ENCODE peak calls at places on chromosomes 5 and 9, in four cellular contexts. One of them, this sample, is unnamed.

GRCh38 chr5:64074533-64074932 is 91.1 kb upstream of the RNF180 start:
- DNase-seq in neuronal stem cell: peak
- DNase-seq in HepG2: peak
- DNase-seq in GM23248: peak
- DNase-seq in this sample: no peak

GRCh38 chr9:84716217-84716616 is 46.7 kb downstream of the NTRK2 start:
- DNase-seq in neuronal stem cell: no peak
- DNase-seq in GM23248: no peak
- DNase-seq in HepG2: no peak
- DNase-seq in this sample: no peak

GRCh38 chr5:87099246-87099914 is 168.3 kb upstream of the RASA1 start:
- DNase-seq in HepG2: no peak
- DNase-seq in GM23248: no peak
- DNase-seq in neuronal stem cell: no peak
- DNase-seq in this sample: no peak

GRCh38 chr9:130287736-130288135 is 22.2 kb downstream of the HMCN2 start:
- DNase-seq in neuronal stem cell: no peak
- DNase-seq in GM23248: no peak
- DNase-seq in HepG2: no peak
- DNase-seq in this sample: peak

GRCh38 chr5:2802693-2803365 is 51.4 kb upstream of the IRX2 start:
- DNase-seq in GM23248: no peak
- DNase-seq in HepG2: peak
- DNase-seq in neuronal stem cell: no peak
- DNase-seq in this sample: no peak

GRCh38 chr9:110093871-110094270 is 114.1 kb downstream of the C9orf152 start:
- DNase-seq in GM23248: no peak
- DNase-seq in HepG2: no peak
- DNase-seq in neuronal stem cell: no peak
- DNase-seq in this sample: no peak

GRCh38 chr5:124053340-124053739 is 541.4 kb downstream of the CSNK1G3 start:
- DNase-seq in neuronal stem cell: no peak
- DNase-seq in HepG2: no peak
- DNase-seq in GM23248: no peak
- DNase-seq in this sample: no peak

GRCh38 chr9:126700903-126701819 is 87.4 kb downstream of the LMX1B start:
- DNase-seq in neuronal stem cell: no peak
- DNase-seq in HepG2: no peak
- DNase-seq in GM23248: no peak
- DNase-seq in this sample: peak

GRCh38 chr5:38816083-38817030 is 29.5 kb upstream of the OSMR start:
- DNase-seq in HepG2: no peak
- DNase-seq in neuronal stem cell: no peak
- DNase-seq in GM23248: no peak
- DNase-seq in this sample: no peak

GRCh38 chr9:68446836-68447235 is 90.4 kb downstream of the PGM5 start:
- DNase-seq in HepG2: no peak
- DNase-seq in GM23248: no peak
- DNase-seq in neuronal stem cell: no peak
- DNase-seq in this sample: no peak

GRCh38 chr5:108650997-108651396 is 96.7 kb upstream of the FER start:
- DNase-seq in GM23248: peak
- DNase-seq in neuronal stem cell: no peak
- DNase-seq in HepG2: no peak
- DNase-seq in this sample: peak

GRCh38 chr9:76729116-76729515 is 35.1 kb upstream of the PCA3 start:
- DNase-seq in HepG2: no peak
- DNase-seq in neuronal stem cell: no peak
- DNase-seq in GM23248: no peak
- DNase-seq in this sample: no peak

GRCh38 chr5:2125163-2125900 is 242.6 kb upstream of the IRX4 start:
- DNase-seq in GM23248: no peak
- DNase-seq in neuronal stem cell: no peak
- DNase-seq in HepG2: no peak
- DNase-seq in this sample: no peak

GRCh38 chr5:132498686-132499271 is 8.2 kb upstream of the IRF1 start:
- DNase-seq in HepG2: no peak
- DNase-seq in GM23248: no peak
- DNase-seq in neuronal stem cell: no peak
- DNase-seq in this sample: no peak

GRCh38 chr9:121674952-121675351 is 23.5 kb downstream of the DAB2IP start:
- DNase-seq in neuronal stem cell: no peak
- DNase-seq in HepG2: no peak
- DNase-seq in GM23248: peak
- DNase-seq in this sample: peak

GRCh38 chr5:95241635-95242034 is 43.3 kb downstream of the MCTP1 start:
- DNase-seq in HepG2: no peak
- DNase-seq in neuronal stem cell: no peak
- DNase-seq in GM23248: no peak
- DNase-seq in this sample: no peak

GRCh38 chr5:58188287-58188651 is 271.6 kb downstream of the PLK2 start:
- DNase-seq in neuronal stem cell: no peak
- DNase-seq in GM23248: peak
- DNase-seq in HepG2: peak
- DNase-seq in this sample: no peak

GRCh38 chr5:4614088-4614487 is 526.0 kb upstream of the ADAMTS16 start:
- DNase-seq in HepG2: no peak
- DNase-seq in GM23248: no peak
- DNase-seq in neuronal stem cell: no peak
- DNase-seq in this sample: no peak

GRCh38 chr5:122403965-122404364 is 91.9 kb downstream of the SNCAIP start:
- DNase-seq in GM23248: no peak
- DNase-seq in HepG2: no peak
- DNase-seq in neuronal stem cell: no peak
- DNase-seq in this sample: no peak

GRCh38 chr5:99900302-99900811 is 634.8 kb upstream of the FAM174A start:
- DNase-seq in neuronal stem cell: no peak
- DNase-seq in HepG2: no peak
- DNase-seq in GM23248: peak
- DNase-seq in this sample: no peak

GRCh38 chr5:129243058-129243457 is 148.5 kb downstream of the ISOC1 start:
- DNase-seq in neuronal stem cell: no peak
- DNase-seq in GM23248: no peak
- DNase-seq in HepG2: no peak
- DNase-seq in this sample: no peak

GRCh38 chr5:53422539-53422938 is 57.9 kb upstream of the FST start:
- DNase-seq in GM23248: peak
- DNase-seq in HepG2: no peak
- DNase-seq in neuronal stem cell: no peak
- DNase-seq in this sample: no peak

GRCh38 chr5:140351609-140352334 is 5.4 kb upstream of the HBEGF start:
- DNase-seq in neuronal stem cell: peak
- DNase-seq in HepG2: peak
- DNase-seq in GM23248: peak
- DNase-seq in this sample: peak

GRCh38 chr5:9657819-9658218 is 27.7 kb upstream of the TAS2R1 start:
- DNase-seq in HepG2: no peak
- DNase-seq in neuronal stem cell: no peak
- DNase-seq in GM23248: no peak
- DNase-seq in this sample: no peak

GRCh38 chr9:72855890-72856523 is 96.8 kb downstream of the ALDH1A1 start:
- DNase-seq in neuronal stem cell: no peak
- DNase-seq in GM23248: no peak
- DNase-seq in HepG2: no peak
- DNase-seq in this sample: no peak

GRCh38 chr5:98175474-98175873 is 598.0 kb upstream of the RGMB start:
- DNase-seq in neuronal stem cell: no peak
- DNase-seq in HepG2: no peak
- DNase-seq in GM23248: no peak
- DNase-seq in this sample: no peak

GRCh38 chr5:176658817-176659216 is 11.5 kb downstream of the TSPAN17 start:
- DNase-seq in neuronal stem cell: no peak
- DNase-seq in HepG2: no peak
- DNase-seq in GM23248: peak
- DNase-seq in this sample: peak

GRCh38 chr9:93064392-93065124 is 6.1 kb downstream of the SUSD3 start:
- DNase-seq in GM23248: no peak
- DNase-seq in HepG2: no peak
- DNase-seq in neuronal stem cell: no peak
- DNase-seq in this sample: peak

GRCh38 chr5:33888582-33888981 is 3.2 kb downstream of the ADAMTS12 start:
- DNase-seq in GM23248: peak
- DNase-seq in HepG2: no peak
- DNase-seq in neuronal stem cell: no peak
- DNase-seq in this sample: no peak

GRCh38 chr5:42751044-42751443 is 5.6 kb upstream of the CCDC152 start:
- DNase-seq in neuronal stem cell: no peak
- DNase-seq in HepG2: no peak
- DNase-seq in GM23248: no peak
- DNase-seq in this sample: peak

DNA sequence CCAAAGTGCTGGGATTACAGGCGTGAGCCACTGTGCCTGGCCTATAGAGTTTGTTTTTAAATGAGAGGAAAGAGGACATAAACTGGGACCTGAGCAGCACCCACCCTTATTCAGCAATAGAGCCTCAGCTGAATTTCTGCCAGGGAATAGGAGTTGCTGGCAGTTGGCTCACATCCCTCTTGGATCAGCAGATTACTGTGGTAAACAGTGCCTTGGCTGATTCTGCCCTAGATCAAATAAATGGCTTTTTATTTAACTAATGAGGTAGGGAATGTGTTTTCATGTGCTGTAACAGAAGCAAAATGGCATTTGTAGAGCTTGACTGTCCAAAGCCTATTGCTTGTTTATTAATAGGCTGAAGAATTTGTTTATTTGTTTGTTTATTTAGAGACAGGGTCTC is 2.1 kb downstream of the ARHGEF37 start:
- DNase-seq in GM23248: peak
- DNase-seq in HepG2: no peak
- DNase-seq in neuronal stem cell: no peak
- DNase-seq in this sample: no peak
- H3K4me2 ChIP-seq in GM23248: no peak
- H3K4me2 ChIP-seq in HepG2: no peak
- H3K4me2 ChIP-seq in neuronal stem cell: no peak
- H3K4me2 ChIP-seq in this sample: no peak

DNA sequence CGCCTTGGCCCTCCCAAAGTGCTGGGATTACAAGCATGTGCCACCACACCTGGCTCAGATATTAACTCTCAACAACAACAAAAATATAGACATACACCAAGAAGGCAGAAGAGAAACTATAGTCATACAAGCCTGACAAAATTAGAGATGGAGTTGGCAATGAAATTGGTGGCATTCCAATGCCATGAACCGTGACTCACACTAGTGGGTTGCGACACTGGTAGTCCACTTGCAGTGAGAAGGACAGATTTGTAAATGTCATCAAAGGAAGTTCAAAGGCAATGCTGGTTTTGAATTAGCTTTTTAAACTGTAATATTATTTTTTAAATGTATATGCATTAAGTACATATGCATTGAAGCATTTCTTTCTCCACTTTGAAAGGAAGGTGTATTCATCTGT is 8.5 kb upstream of the DNAJC25 start:
- DNase-seq in neuronal stem cell: no peak
- DNase-seq in GM23248: peak
- DNase-seq in HepG2: peak
- DNase-seq in this sample: peak
- H3K4me2 ChIP-seq in neuronal stem cell: no peak
- H3K4me2 ChIP-seq in GM23248: no peak
- H3K4me2 ChIP-seq in HepG2: no peak
- H3K4me2 ChIP-seq in this sample: peak

GRCh38 chr5:73587923-73588322 is 22.4 kb downstream of the UTP15 start:
- DNase-seq in neuronal stem cell: no peak
- DNase-seq in HepG2: no peak
- DNase-seq in GM23248: no peak
- DNase-seq in this sample: no peak

GRCh38 chr5:73596705-73597328 is 29.2 kb upstream of the ARHGEF28 start:
- DNase-seq in GM23248: peak
- DNase-seq in HepG2: peak
- DNase-seq in neuronal stem cell: peak
- DNase-seq in this sample: no peak

GRCh38 chr5:73591102-73591695 is 25.7 kb downstream of the UTP15 start:
- DNase-seq in HepG2: peak
- DNase-seq in GM23248: peak
- DNase-seq in neuronal stem cell: peak
- DNase-seq in this sample: no peak

GRCh38 chr5:73591698-73592501 is 26.4 kb downstream of the UTP15 start:
- DNase-seq in neuronal stem cell: no peak
- DNase-seq in HepG2: no peak
- DNase-seq in GM23248: peak
- DNase-seq in this sample: no peak

DNA sequence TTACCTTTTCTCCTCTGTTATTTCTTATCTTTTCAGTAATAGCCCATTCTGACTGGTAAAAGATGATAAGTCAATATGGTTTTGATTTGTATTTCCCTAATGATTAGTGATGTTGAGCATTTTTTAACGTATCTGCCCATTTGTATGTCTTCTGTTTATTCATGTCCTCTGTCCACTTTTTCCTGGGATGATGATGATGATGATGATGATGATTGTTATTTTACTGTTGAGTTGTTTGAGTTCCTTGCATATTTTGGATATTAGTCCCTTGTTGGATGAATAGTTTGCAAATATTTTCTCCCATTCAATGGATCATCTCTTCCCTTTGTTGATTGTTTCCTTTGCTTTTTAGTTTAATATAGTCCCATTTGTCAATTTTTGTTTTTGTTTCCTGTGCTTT is 27.0 kb downstream of the UTP15 start:
- DNase-seq in GM23248: peak
- DNase-seq in HepG2: no peak
- DNase-seq in neuronal stem cell: no peak
- DNase-seq in this sample: no peak
- H3K4me2 ChIP-seq in GM23248: peak
- H3K4me2 ChIP-seq in HepG2: no peak
- H3K4me2 ChIP-seq in neuronal stem cell: no peak
- H3K4me2 ChIP-seq in this sample: no peak

GRCh38 chr9:135240871-135241311 is 153.4 kb downstream of the OLFM1 start:
- DNase-seq in neuronal stem cell: no peak
- DNase-seq in HepG2: no peak
- DNase-seq in GM23248: no peak
- DNase-seq in this sample: peak
- H3K4me2 ChIP-seq in neuronal stem cell: no peak
- H3K4me2 ChIP-seq in HepG2: no peak
- H3K4me2 ChIP-seq in GM23248: no peak
- H3K4me2 ChIP-seq in this sample: no peak

DNA sequence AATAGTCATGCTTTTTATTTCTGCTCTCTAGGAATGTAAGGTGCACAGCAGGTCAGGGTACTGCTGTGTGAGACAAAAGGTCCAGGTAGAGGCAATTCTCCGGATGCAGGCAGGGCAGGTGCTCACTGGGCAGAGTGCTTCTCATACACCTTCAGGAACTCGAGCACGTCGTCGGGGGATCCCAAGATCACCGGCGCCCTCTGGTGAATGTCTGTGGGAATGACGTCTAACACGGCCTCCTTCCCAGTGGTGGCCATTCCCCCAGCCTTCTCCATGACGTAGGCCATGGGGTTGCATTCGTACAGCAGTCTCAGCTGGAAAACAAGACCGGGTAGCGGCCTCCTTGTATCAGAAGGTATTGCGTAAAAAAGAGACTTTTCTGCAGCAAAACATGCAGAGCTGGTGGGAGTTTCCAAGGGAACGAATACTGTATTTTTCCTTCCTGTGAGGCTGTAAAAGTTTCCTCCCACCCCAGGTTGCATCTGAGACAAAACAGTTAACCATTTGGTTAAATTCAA is 9.7 kb upstream of the FBP2 start:
- DNase-seq in HepG2: peak
- DNase-seq in neuronal stem cell: peak
- DNase-seq in GM23248: peak
- DNase-seq in this sample: peak
- H3K4me2 ChIP-seq in HepG2: peak
- H3K4me2 ChIP-seq in neuronal stem cell: no peak
- H3K4me2 ChIP-seq in GM23248: no peak
- H3K4me2 ChIP-seq in this sample: peak